ENCODE peak calls at places on chromosomes 5 and 9, in four cellular contexts. U is activated effector memory CD4-positive, alpha-beta T cell treated with anti-CD3 and anti-CD28 coated beads, Interleukin-2, amount 50 U/mL, for 16 hours; D is activated T-cell treated with anti-CD3 and anti-CD28 coated beads for 24 hours; C is GM19239. I is an unnamed sample.

GRCh38 chr9:22170990-22171663 is 162.0 kb upstream of the CDKN2B start:
- DNase-seq in U (no peak), D (no peak), C (no peak), I (no peak)

GRCh38 chr5:101728933-101729332 is 567.2 kb downstream of the SLCO4C1 start:
- DNase-seq in U (no peak), D (no peak), C (no peak), I (peak)

GRCh38 chr5:142826741-142827492 is 56.7 kb downstream of the ARHGAP26 start:
- DNase-seq in U (no peak), D (no peak), C (no peak), I (no peak)

GRCh38 chr5:101024299-101024698 is 121.2 kb upstream of the ST8SIA4 start:
- DNase-seq in U (no peak), D (no peak), C (no peak), I (no peak)

GRCh38 chr9:116049506-116049905 is 104.1 kb upstream of the PAPPA start:
- DNase-seq in U (no peak), D (no peak), C (no peak), I (no peak)

GRCh38 chr9:101427957-101428655 is 7.5 kb downstream of the ALDOB start:
- DNase-seq in U (no peak), D (no peak), C (no peak), I (no peak)

GRCh38 chr5:143248822-143249579 is 154.5 kb downstream of the NR3C1 start:
- DNase-seq in U (no peak), D (no peak), C (no peak), I (no peak)

GRCh38 chr5:173321886-173322285 is 6.3 kb downstream of the STC2 start:
- DNase-seq in U (no peak), D (no peak), C (no peak), I (no peak)

GRCh38 chr5:93874080-93874479 is 132.7 kb upstream of the POU5F2 start:
- DNase-seq in U (no peak), D (no peak), C (no peak), I (peak)

GRCh38 chr5:157449011-157449723 is 10.8 kb upstream of the NIPAL4 start:
- DNase-seq in U (no peak), D (no peak), C (no peak), I (no peak)

GRCh38 chr9:113949206-113950078 is 73.3 kb downstream of the ZNF618 start:
- DNase-seq in U (no peak), D (no peak), C (no peak), I (no peak)

GRCh38 chr5:138647794-138648193 is 72.6 kb upstream of the HSPA9 start:
- DNase-seq in U (no peak), D (no peak), C (no peak), I (no peak)